ENCODE peak calls at places on chromosomes 11 and 22, in five cellular contexts. O is HCT116, H is right atrium auricular region, X is fibroblast of the aortic adventitia, R is RWPE1. A is an unnamed sample.

GRCh38 chr11:114042234-114042633 is 17.3 kb upstream of the ZBTB16 start:
- DNase-seq in O (no peak), H (no peak), X (no peak), R (no peak), A (no peak)

GRCh38 chr11:18352581-18352980 is 30.2 kb downstream of the GTF2H1 start:
- DNase-seq in O (no peak), H (no peak), X (peak; percentile 27), R (peak; percentile 35), A (no peak)

GRCh38 chr11:87306260-87306861 is 268.6 kb downstream of the TMEM135 start:
- DNase-seq in O (no peak), H (no peak), X (peak; percentile 54), R (no peak), A (peak; percentile 6)

GRCh38 chr11:133964946-133965632 is 8.3 kb upstream of the IGSF9B start:
- DNase-seq in O (no peak), H (no peak), X (peak; percentile 35), R (no peak), A (no peak)

GRCh38 chr11:113644605-113645004 is 61.5 kb downstream of the TMPRSS5 start:
- DNase-seq in O (no peak), H (no peak), X (no peak), R (no peak), A (no peak)

GRCh38 chr11:70252844-70253243 is 17.6 kb upstream of the PPFIA1 start:
- DNase-seq in O (no peak), H (no peak), X (no peak), R (no peak), A (no peak)

GRCh38 chr11:43517518-43517917 is 158.8 kb downstream of the TTC17 start:
- DNase-seq in O (no peak), H (no peak), X (no peak), R (no peak), A (no peak)

GRCh38 chr22:38852522-38852921 is 8.7 kb upstream of the NPTXR start:
- DNase-seq in O (no peak), H (no peak), X (no peak), R (no peak), A (no peak)

GRCh38 chr22:36955691-36956090 is 42.3 kb downstream of the CSF2RB start:
- DNase-seq in O (no peak), H (no peak), X (no peak), R (peak; percentile 8), A (no peak)

GRCh38 chr22:19730662-19731360 is 7.5 kb downstream of the GP1BB start:
- DNase-seq in O (peak; percentile 50), H (peak; percentile 80), X (peak; percentile 75), R (peak; percentile 59), A (peak; percentile 21)

GRCh38 chr11:35474677-35475076 is 50.7 kb downstream of the PAMR1 start:
- DNase-seq in O (no peak), H (no peak), X (no peak), R (no peak), A (no peak)

GRCh38 chr22:48310740-48311139 is 1516.9 kb downstream of the BRD1 start:
- DNase-seq in O (no peak), H (peak; percentile 34), X (no peak), R (no peak), A (no peak)

GRCh38 chr22:36162127-36163034 is 1.8 kb upstream of the APOL3 start:
- DNase-seq in O (no peak), H (no peak), X (no peak), R (no peak), A (no peak)

GRCh38 chr11:32056445-32056844 is 34.4 kb upstream of the RCN1 start:
- DNase-seq in O (no peak), H (no peak), X (peak; percentile 57), R (no peak), A (no peak)

GRCh38 chr11:1149545-1149944 is 8.2 kb upstream of the MUC5AC start:
- DNase-seq in O (no peak), H (peak; percentile 50), X (no peak), R (no peak), A (no peak)
- TF ChIP-seq CTCF in O (no peak), H (no peak), X (no peak), R (no peak), A (no peak)

DNA sequence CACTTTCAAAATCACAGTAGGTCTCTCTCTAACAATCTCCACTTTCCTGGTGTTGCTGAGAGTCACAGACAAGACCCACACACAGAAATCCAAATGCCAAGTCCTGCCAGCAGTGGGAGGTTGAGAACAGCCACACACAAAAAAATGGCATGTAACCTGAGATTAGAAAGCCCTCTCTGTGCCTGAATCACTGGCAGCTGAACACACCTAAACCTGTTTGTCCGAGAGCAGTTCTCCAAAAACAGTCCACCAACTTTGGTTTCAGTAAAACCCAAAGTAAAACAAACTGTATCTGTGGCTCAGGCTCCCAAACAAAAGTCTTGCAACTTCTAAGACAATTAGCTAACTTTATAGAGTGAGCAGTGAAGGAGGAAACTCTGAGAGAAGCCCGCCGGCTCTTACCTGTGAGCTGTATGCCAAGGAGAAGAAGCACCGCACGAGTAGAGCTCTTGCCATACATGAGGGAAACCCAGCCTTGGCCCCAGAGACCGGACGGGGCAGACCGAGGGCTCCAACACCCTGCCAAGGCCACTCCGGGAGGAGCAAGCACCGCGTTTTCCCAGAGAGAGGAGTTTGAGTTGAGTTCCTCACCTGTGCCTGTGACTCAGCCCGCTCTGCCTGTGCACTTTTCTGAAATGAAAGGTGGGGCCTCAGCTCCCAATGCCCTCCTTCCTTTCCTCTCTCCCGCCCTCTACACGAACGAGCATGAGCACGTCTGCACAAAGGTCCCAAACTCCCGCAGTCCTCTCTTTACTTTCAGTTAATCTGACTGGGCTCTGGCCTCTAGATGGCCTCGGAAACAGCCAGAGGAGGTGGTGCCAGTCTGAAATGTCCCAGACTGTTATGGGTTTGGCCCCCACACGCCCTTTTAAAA is at the start of gene MPZL2:
- DNase-seq in O (peak; percentile 65), H (no peak), X (no peak), R (peak; percentile 88), A (peak; percentile 64)
- TF ChIP-seq CTCF in O (no peak), H (no peak), X (no peak), R (peak; percentile 24), A (peak; percentile 33)

DNA sequence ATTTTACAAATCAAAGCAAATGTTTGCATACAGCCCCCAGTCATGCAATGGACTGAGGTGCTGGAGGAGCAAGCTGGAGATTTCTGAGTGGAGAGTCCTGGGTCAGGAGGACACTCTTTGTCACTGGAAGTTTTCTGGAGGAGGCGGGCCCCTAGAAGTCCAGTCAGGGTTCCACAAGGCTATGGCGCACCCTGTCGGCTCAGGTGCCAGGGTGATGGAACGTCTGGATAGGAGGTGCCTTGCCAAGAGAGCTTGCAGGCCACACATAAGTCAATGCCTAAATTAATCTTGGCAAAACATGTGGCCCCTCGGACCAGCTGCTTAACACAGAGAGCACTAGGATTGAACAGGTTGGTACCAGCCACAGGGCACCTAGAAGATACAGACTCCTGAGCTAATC is 174.7 kb upstream of the CADM1 start:
- DNase-seq in O (no peak), H (no peak), X (no peak), R (no peak), A (peak; percentile 22)
- TF ChIP-seq CTCF in O (no peak), H (peak; percentile 23), X (no peak), R (no peak), A (peak; percentile 79)

DNA sequence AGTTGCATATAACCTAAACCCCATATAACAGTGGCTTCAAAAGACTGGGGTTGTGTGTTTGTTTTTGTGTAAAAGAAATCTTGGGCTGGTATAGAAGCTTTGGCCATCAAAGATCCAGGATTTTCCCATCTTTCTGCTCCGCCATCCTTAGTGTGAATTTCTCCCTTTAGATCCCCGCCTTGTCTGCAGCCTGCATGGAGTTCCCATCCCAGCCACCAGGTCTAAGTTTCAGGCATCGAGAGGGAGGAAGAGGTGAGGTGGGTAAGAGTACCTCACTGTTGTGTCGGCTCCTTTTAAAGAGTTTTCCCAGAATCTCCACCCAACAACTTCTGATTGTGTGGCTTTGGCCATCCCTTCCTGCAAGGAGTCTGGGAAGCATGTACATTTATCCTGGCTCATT is 195.5 kb upstream of the SORL1-AS1 start:
- DNase-seq in O (no peak), H (no peak), X (no peak), R (no peak), A (no peak)
- TF ChIP-seq CTCF in O (no peak), H (no peak), X (no peak), R (no peak), A (no peak)

GRCh38 chr11:122123258-122123929 is 7.4 kb upstream of the BLID start:
- DNase-seq in O (no peak), H (no peak), X (no peak), R (no peak), A (no peak)

GRCh38 chr11:122122179-122122578 is 6.2 kb upstream of the BLID start:
- DNase-seq in O (no peak), H (no peak), X (no peak), R (no peak), A (no peak)

GRCh38 chr11:122127020-122127419 is 11.0 kb upstream of the BLID start:
- DNase-seq in O (no peak), H (no peak), X (peak; percentile 35), R (no peak), A (no peak)

GRCh38 chr11:122128146-122128545 is 12.1 kb upstream of the BLID start:
- DNase-seq in O (no peak), H (no peak), X (no peak), R (no peak), A (no peak)

GRCh38 chr11:122126024-122126678 is 10.1 kb upstream of the BLID start:
- DNase-seq in O (no peak), H (no peak), X (no peak), R (no peak), A (no peak)
- TF ChIP-seq CTCF in O (no peak), H (no peak), X (no peak), R (no peak), A (no peak)

A was measured in LNCaP clone FGC.